ENCODE peak calls at places on chromosomes 6 and 20, in four cellular contexts. U is IMR-90, V is K562, I is mammary epithelial cell. S is an unnamed sample.

GRCh38 chr20:41387433-41387832 is 20.8 kb upstream of the EMILIN3 start:
- DNase-seq in U (no peak), V (no peak), I (no peak), S (no peak)

GRCh38 chr20:14951707-14952106 is 614.3 kb upstream of the FLRT3 start:
- DNase-seq in U (no peak), V (no peak), I (peak), S (no peak)

GRCh38 chr6:48486876-48487275 is 375.9 kb upstream of the PTCHD4 start:
- DNase-seq in U (no peak), V (no peak), I (no peak), S (no peak)

GRCh38 chr20:42957014-42957694 is 232.6 kb downstream of the PTPRT start:
- DNase-seq in U (no peak), V (no peak), I (no peak), S (no peak)

GRCh38 chr6:137867685-137868509 is 838 bp downstream of the TNFAIP3 start:
- DNase-seq in U (peak), V (peak), I (peak), S (no peak)

GRCh38 chr20:59789641-59790040 is 143.8 kb downstream of the SYCP2 start:
- DNase-seq in U (no peak), V (no peak), I (no peak), S (no peak)

GRCh38 chr20:23692725-23693124 is 3.9 kb upstream of the CST4 start:
- DNase-seq in U (no peak), V (no peak), I (no peak), S (no peak)

GRCh38 chr20:37343212-37343993 is 2.5 kb upstream of the SRC start:
- DNase-seq in U (no peak), V (no peak), I (peak), S (no peak)

GRCh38 chr20:41081276-41081814 is 52.7 kb downstream of the TOP1 start:
- DNase-seq in U (peak), V (no peak), I (no peak), S (no peak)

GRCh38 chr20:62368303-62368628 is 1.2 kb upstream of the LAMA5 start:
- DNase-seq in U (no peak), V (no peak), I (no peak), S (no peak)
- H3K27ac ChIP-seq in U (no peak), V (no peak), I (no peak), S (no peak)

GRCh38 chr20:17969884-17970409 is 1.1 kb downstream of the MGME1 start:
- DNase-seq in U (peak), V (peak), I (peak), S (no peak)
- H3K9ac ChIP-seq in U (peak), V (peak), I (peak), S (peak)

GRCh38 chr20:1902188-1902587 is 7.0 kb downstream of the SIRPA start:
- DNase-seq in U (no peak), V (no peak), I (no peak), S (no peak)
- H3K27ac ChIP-seq in U (no peak), V (no peak), I (no peak), S (no peak)

DNA sequence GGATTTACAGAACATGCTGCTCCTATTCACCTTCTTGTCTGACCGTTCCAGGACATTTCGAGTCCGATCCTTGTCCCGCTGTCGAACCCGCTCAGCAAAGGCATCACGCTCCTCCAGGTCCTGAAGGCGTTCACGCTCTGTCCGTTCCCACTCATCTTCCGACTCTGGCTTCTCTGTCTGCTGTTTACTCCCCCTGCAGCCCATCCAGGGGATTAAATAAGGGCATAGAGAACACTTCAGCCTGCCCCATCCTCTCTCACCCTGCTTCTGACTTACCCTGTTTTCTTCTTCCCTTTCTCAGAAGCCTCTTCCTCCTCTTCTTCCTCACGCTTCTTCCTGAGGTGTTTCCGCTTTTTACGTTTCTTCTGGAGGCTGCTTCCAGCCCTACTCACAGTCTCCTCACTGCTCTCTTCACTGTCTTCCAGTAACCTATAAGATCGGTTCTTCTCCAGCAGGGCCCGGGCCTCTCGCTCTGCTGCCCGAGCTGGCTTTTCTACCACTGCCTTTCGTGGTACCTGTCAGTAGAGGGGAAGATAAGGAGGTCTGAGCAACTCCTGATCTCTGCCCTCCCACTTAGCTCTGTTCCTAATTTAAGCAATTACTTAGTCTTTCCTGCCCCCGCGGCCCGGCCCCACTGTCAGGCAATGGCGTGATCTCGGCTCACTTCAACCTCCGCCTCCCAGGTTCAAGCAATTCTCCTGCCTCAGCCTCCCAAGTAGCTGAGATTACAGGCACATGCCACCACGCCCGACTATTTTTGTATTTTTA is 1.9 kb downstream of the DHX16 start:
- DNase-seq in U (no peak), V (no peak), I (no peak), S (no peak)
- H3K9ac ChIP-seq in U (no peak), V (no peak), I (no peak), S (no peak)

GRCh38 chr6:33668914-33669313 is 42.6 kb downstream of the UQCC2 start:
- DNase-seq in U (no peak), V (peak), I (peak), S (no peak)
- H3K27ac ChIP-seq in U (no peak), V (no peak), I (no peak), S (no peak)

GRCh38 chr20:44730441-44730840 is 15.2 kb upstream of the KCNK15 start:
- DNase-seq in U (peak), V (no peak), I (peak), S (no peak)

GRCh38 chr20:44728835-44729342 is 13.7 kb downstream of the CCN5 start:
- DNase-seq in U (peak), V (no peak), I (peak), S (no peak)

GRCh38 chr20:44733341-44734069 is 12.2 kb upstream of the KCNK15 start:
- DNase-seq in U (peak), V (peak), I (peak), S (no peak)

GRCh38 chr20:44732327-44732726 is 13.3 kb upstream of the KCNK15 start:
- DNase-seq in U (no peak), V (no peak), I (no peak), S (no peak)

DNA sequence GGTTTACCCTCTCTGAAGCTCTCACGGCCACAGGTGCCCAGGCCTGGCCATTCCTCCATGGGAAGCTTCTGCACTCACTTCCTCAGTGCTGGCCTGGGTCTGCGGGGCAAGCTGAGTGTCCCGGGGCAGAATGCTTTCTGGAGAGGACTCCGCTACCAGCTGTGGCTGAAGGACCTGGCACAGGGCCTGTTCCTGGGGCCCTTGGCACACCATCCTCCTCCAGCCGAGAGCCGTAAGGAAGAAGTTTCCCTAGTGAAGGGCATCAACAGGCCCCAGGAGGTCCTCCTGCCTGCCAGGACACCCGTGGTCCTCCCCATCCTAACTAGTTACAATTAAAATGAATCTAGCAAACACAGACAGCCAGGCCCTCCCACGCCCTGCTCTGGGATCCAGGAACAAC is 14.0 kb upstream of the KCNK15 start:
- DNase-seq in U (no peak), V (no peak), I (no peak), S (no peak)
- H3K9ac ChIP-seq in U (no peak), V (no peak), I (no peak), S (no peak)

DNA sequence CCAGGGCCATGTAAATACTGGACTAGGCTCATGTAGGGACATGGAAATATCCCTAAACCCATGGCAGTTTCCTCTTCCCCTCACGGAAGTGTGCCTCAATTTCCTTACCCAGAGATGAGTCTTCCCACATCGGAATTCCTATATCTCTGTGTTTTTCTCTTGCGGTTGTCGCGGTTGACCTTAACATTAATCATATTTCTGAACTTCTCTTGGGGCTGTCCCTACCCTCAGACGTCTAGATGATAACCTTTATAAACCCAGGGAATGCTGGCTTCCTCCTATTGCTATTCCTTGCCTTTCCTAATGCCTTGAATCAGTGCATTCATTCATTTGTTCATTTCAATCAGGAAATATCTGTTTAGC is 160.1 kb downstream of the SASH1 start:
- DNase-seq in U (no peak), V (no peak), I (no peak), S (no peak)
- H3K27ac ChIP-seq in U (peak), V (no peak), I (no peak), S (no peak)

GRCh38 chr6:14655990-14656640 is 538.5 kb downstream of the CD83 start:
- DNase-seq in U (no peak), V (no peak), I (no peak), S (no peak)

GRCh38 chr6:14655201-14655988 is 537.8 kb downstream of the CD83 start:
- DNase-seq in U (no peak), V (no peak), I (no peak), S (peak)

GRCh38 chr6:14658030-14658429 is 540.5 kb downstream of the CD83 start:
- DNase-seq in U (no peak), V (no peak), I (no peak), S (no peak)

GRCh38 chr6:14658909-14659561 is 541.5 kb downstream of the CD83 start:
- DNase-seq in U (peak), V (no peak), I (peak), S (no peak)

DNA sequence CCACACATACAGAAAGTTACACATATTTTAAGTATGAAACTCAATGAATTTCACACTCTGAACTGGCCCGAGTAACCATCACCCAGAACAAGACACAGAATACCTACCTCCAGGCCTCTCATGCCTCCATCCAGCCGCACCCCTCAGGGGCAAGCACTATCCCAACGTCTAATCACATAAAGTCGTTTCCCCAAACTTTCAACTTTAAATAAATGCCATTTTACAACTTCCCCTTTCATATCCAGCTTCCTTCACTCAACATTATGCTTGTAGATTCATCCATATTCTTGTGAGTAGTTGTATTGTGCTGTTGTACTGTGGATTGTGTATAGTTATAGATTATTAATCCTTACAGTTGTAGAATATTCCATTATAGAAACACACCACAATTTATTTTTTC is 539.1 kb downstream of the CD83 start:
- DNase-seq in U (no peak), V (no peak), I (no peak), S (no peak)
- H3K9ac ChIP-seq in U (no peak), V (no peak), I (no peak), S (peak)

GRCh38 chr6:39884696-39885095 is 49.6 kb downstream of the MOCS1 start:
- DNase-seq in U (peak), V (no peak), I (no peak), S (no peak)
- H3K27ac ChIP-seq in U (peak), V (no peak), I (no peak), S (no peak)

S was measured in SK-N-MC.